ENCODE peak calls at places on chromosomes 2 and 18, in four cellular contexts. U is GM06990, C is WTC11, Y is HCT116. E is an unnamed sample.
A peak's percentile ranks its signal among the peaks of the same experiment; 100 is the strongest.

GRCh38 chr2:241950878-241951331 is 81.4 kb downstream of the RTP5 start:
- DNase-seq in U (peak; percentile 39), C (peak; percentile 95), Y (peak; percentile 31), E (peak; percentile 91)

GRCh38 chr2:62305421-62306176 is 109.7 kb downstream of the B3GNT2 start:
- DNase-seq in Y (no peak), C (no peak), U (peak; percentile 46), E (no peak)

GRCh38 chr2:72112981-72113846 is 34.4 kb downstream of the CYP26B1 start:
- DNase-seq in Y (no peak), C (no peak), U (no peak), E (no peak)

GRCh38 chr18:61742555-61743429 is 150.0 kb downstream of the RNF152 start:
- DNase-seq in U (no peak), Y (no peak), C (no peak), E (no peak)

GRCh38 chr2:181285116-181285515 is 172.1 kb upstream of the ITGA4 start:
- DNase-seq in U (no peak), Y (no peak), C (no peak), E (no peak)

GRCh38 chr2:14633451-14634211 is 1.1 kb downstream of the LRATD1 start:
- DNase-seq in C (peak; percentile 24), U (no peak), Y (no peak), E (peak; percentile 4)

GRCh38 chr18:23397907-23398306 is 55.2 kb upstream of the RIOK3 start:
- DNase-seq in Y (no peak), C (no peak), U (no peak), E (no peak)

GRCh38 chr18:9907867-9908266 is 5.9 kb upstream of the VAPA start:
- DNase-seq in C (no peak), Y (no peak), U (no peak), E (no peak)

GRCh38 chr2:29317077-29317517 is 201.9 kb downstream of the CLIP4 start:
- DNase-seq in C (no peak), U (peak; percentile 70), Y (no peak), E (no peak)

GRCh38 chr2:204909791-204910190 is 364.5 kb downstream of the PARD3B start:
- DNase-seq in C (no peak), U (no peak), Y (no peak), E (no peak)

GRCh38 chr2:86453838-86454237 is 12.7 kb downstream of the KDM3A start:
- DNase-seq in U (no peak), C (no peak), Y (no peak), E (no peak)

GRCh38 chr2:109614715-109615636 is 812 bp downstream of the SOWAHC start:
- DNase-seq in U (no peak), C (peak; percentile 36), Y (no peak), E (peak; percentile 22)

GRCh38 chr18:41338341-41338740 is 616.7 kb upstream of the PIK3C3 start:
- DNase-seq in Y (no peak), C (no peak), U (no peak), E (no peak)

GRCh38 chr18:40866013-40866644 is 1088.9 kb upstream of the PIK3C3 start:
- DNase-seq in Y (no peak), C (no peak), U (no peak), E (no peak)

GRCh38 chr2:10007921-10008808 is 35.2 kb upstream of the KLF11 start:
- DNase-seq in C (no peak), U (no peak), Y (no peak), E (no peak)

GRCh38 chr18:76348267-76349066 is 146.6 kb downstream of the ZNF516 start:
- DNase-seq in Y (no peak), C (no peak), U (no peak), E (no peak)

GRCh38 chr2:70385966-70386595 is 84.2 kb upstream of the FAM136A start:
- DNase-seq in U (no peak), C (peak; percentile 69), Y (no peak), E (no peak)

GRCh38 chr18:10010611-10011015 is 96.8 kb downstream of the VAPA start:
- DNase-seq in U (no peak), Y (no peak), C (no peak), E (no peak)

GRCh38 chr2:84944257-84944909 is 26.6 kb upstream of the KCMF1 start:
- DNase-seq in U (no peak), C (no peak), Y (no peak), E (no peak)

GRCh38 chr2:82790277-82791021 is 1668.6 kb downstream of the SUCLG1 start:
- DNase-seq in U (no peak), C (no peak), Y (no peak), E (no peak)

GRCh38 chr2:232525796-232526195 is at the start of gene CHRND:
- DNase-seq in C (no peak), Y (no peak), U (no peak), E (no peak)

GRCh38 chr2:215439980-215440512 is 4.2 kb upstream of the FN1 start:
- DNase-seq in C (no peak), U (no peak), Y (no peak), E (no peak)

GRCh38 chr2:240964854-240965295 is 33.5 kb upstream of the SNED1 start:
- DNase-seq in C (no peak), Y (no peak), U (no peak), E (no peak)

GRCh38 chr18:13608791-13609552 is 117.4 kb downstream of the FAM210A start:
- DNase-seq in U (no peak), Y (no peak), C (no peak), E (no peak)

GRCh38 chr18:78100189-78100588 is 850.5 kb downstream of the GALR1 start:
- DNase-seq in Y (no peak), U (no peak), C (no peak), E (no peak)

GRCh38 chr2:158511706-158512105 is 55.0 kb downstream of the PKP4 start:
- DNase-seq in U (no peak), Y (no peak), C (no peak), E (no peak)

GRCh38 chr2:225002656-225003045 is 39.6 kb downstream of the DOCK10 start:
- DNase-seq in Y (no peak), U (peak; percentile 23), C (no peak), E (no peak)

GRCh38 chr2:20421336-20421987 is 25.4 kb upstream of the RHOB start:
- DNase-seq in U (no peak), C (no peak), Y (no peak), E (no peak)

GRCh38 chr2:192007819-192008218 is 160.9 kb upstream of the CAVIN2 start:
- DNase-seq in C (no peak), U (no peak), Y (no peak), E (no peak)

GRCh38 chr2:233464056-233464455 is 102.5 kb downstream of the USP40 start:
- DNase-seq in C (no peak), U (no peak), Y (no peak), E (no peak)

GRCh38 chr2:159028776-159029175 is 60.3 kb downstream of the TANC1 start:
- DNase-seq in Y (no peak), C (no peak), U (no peak), E (no peak)

GRCh38 chr2:127226520-127227263 is 6.6 kb upstream of the CYP27C1 start:
- DNase-seq in Y (peak; percentile 23), C (no peak), U (peak; percentile 28), E (no peak)

DNA sequence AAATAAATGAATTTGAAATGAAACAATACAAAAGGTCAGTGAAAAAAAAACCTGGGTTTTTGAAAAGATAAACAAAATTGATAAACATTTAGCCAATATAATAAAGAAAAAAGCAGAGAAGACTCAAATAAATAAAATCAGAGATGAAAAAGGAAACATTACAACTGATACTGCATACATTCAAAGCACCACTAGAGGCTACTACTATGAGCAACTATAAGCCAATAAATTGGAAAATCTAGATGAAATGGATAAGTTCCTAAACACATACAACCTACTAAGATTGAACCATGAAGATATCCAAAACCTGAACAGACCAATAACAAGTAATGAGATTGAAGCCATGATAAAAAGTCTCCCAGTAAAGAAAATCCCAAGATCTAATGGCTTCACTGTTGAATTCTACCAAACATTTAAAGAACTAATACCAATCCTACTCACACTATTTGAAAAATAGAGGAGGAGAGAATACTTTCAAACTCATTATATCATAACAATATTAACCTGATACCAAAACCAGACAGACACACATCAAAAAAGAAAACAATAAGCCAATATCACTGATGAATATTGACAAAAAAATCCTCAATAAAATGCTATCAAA is 80.8 kb upstream of the CERS6 start:
- DNase-seq in C (no peak), U (no peak), Y (no peak), E (no peak)
- TF ChIP-seq CTCF in C (no peak), U (peak; percentile 37), Y (peak; percentile 48), E (peak; percentile 63)

GRCh38 chr2:105144941-105145300 is 96.6 kb upstream of the GPR45 start:
- DNase-seq in C (no peak), U (no peak), Y (no peak), E (no peak)
- TF ChIP-seq CTCF in C (no peak), U (no peak), Y (no peak), E (no peak)

GRCh38 chr2:56676966-56677365 is 493.2 kb downstream of the CCDC85A start:
- DNase-seq in C (no peak), U (no peak), Y (no peak), E (no peak)

GRCh38 chr2:56666758-56667157 is 483.0 kb downstream of the CCDC85A start:
- DNase-seq in U (no peak), Y (no peak), C (no peak), E (no peak)

DNA sequence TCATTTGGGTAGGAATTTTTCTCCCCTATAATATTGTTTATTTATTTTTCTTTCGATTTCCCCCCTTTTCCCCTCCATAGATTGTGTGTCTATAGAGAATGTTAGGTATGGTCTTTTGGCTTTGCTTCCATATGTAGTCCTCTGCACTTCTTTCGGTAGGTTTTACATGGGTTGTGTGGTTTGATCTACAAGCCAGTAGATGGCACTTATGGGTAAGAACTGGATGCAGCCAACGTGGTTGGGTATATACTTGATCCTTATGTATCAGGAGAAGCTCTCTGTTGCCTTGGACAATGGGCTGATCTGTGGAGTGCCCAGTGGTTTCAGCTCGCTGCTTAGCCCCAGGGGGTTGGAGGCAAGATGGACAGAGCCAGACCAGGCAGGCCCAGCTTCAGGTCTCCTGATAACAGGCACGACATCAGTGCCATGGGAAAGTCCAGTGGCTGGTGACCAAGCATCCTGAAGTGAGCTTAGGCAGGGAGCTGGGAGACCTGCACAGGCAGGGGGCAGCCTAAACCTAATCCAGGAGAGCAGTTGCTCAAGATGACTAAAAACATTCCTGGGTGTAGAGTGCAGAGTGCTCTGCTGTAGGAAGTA is 488.3 kb downstream of the CCDC85A start:
- DNase-seq in U (no peak), C (no peak), Y (no peak), E (no peak)
- TF ChIP-seq CTCF in U (no peak), C (no peak), Y (peak; percentile 17), E (no peak)

GRCh38 chr2:184067502-184067901 is 530.8 kb upstream of the ZNF804A start:
- DNase-seq in Y (no peak), C (no peak), U (no peak), E (no peak)
- TF ChIP-seq CTCF in Y (peak; percentile 49), C (no peak), U (peak; percentile 19), E (no peak)

E was measured in neural crest cell.